ENCODE peak calls at places on chromosomes 1 and 21, in five cellular contexts. J is stimulated activated CD4-positive, alpha-beta T cell treated with anti-CD3 and anti-CD28 coated beads, Interleukin-4, amount 100 ng/mL, for 24 hours; L is HEK293T; C is activated CD8-positive, alpha-beta memory T cell treated with anti-CD3 and anti-CD28 coated beads for 1 hour; A is cerebellar cortex. X is an unnamed sample.
A peak's percentile ranks its signal among the peaks of the same experiment; 100 is the strongest.

GRCh38 chr1:68585371-68585770 is 88.5 kb upstream of the DEPDC1 start:
- DNase-seq in L (no peak), C (no peak), A (no peak), J (no peak), X (no peak)

GRCh38 chr1:153352523-153352922 is 3.9 kb upstream of the PGLYRP4 start:
- DNase-seq in L (peak; percentile 81), A (peak; percentile 69), C (peak; percentile 12), J (peak; percentile 69), X (peak; percentile 60)

GRCh38 chr1:212285685-212286436 is 651 bp downstream of the PPP2R5A start:
- DNase-seq in J (peak; percentile 69), C (peak; percentile 24), A (no peak), L (peak; percentile 52), X (peak; percentile 76)

GRCh38 chr1:54577612-54578011 is 29.6 kb downstream of the ACOT11 start:
- DNase-seq in J (no peak), A (peak; percentile 42), C (no peak), L (no peak), X (no peak)

GRCh38 chr1:21217812-21218596 is 41.3 kb upstream of the EIF4G3 start:
- DNase-seq in C (no peak), J (peak; percentile 48), L (peak; percentile 77), A (peak; percentile 16), X (peak; percentile 35)

GRCh38 chr1:32724678-32725594 is 22.4 kb upstream of the SYNC start:
- DNase-seq in J (peak; percentile 26), C (no peak), A (no peak), L (no peak), X (peak; percentile 24)

GRCh38 chr1:187840557-187840956 is 1011.8 kb downstream of the PLA2G4A start:
- DNase-seq in A (no peak), C (no peak), J (no peak), L (no peak), X (no peak)

GRCh38 chr1:222042120-222042519 is 300.2 kb upstream of the DUSP10 start:
- DNase-seq in A (no peak), C (no peak), J (no peak), L (no peak), X (no peak)

GRCh38 chr1:93597697-93598096 is 83.9 kb downstream of the BCAR3 start:
- DNase-seq in J (no peak), A (no peak), L (no peak), C (no peak), X (no peak)

GRCh38 chr21:32353002-32353711 is 39.7 kb downstream of the URB1 start:
- DNase-seq in A (no peak), J (no peak), L (no peak), C (no peak), X (no peak)

GRCh38 chr1:65372557-65372956 is 47.9 kb upstream of the LEPR start:
- DNase-seq in L (no peak), J (no peak), C (no peak), A (no peak), X (no peak)